ENCODE peak calls at places on chromosomes 13 and 19, in nine cellular contexts. One of them, this sample, is unnamed.

GRCh38 chr13:42649761-42650289 is 75.9 kb downstream of the TNFSF11 start:
- DNase-seq in thyroid gland: no peak
- DNase-seq in BJ: no peak
- DNase-seq in esophagus squamous epithelium: no peak
- DNase-seq in CD4-positive, alpha-beta memory T cell: no peak
- DNase-seq in CD4-positive, CD25-positive, alpha-beta regulatory T cell: no peak
- DNase-seq in astrocyte of the cerebellum: no peak
- DNase-seq in testis: no peak
- DNase-seq in mucosa of descending colon: no peak
- DNase-seq in this sample: peak; percentile 29

GRCh38 chr13:47256618-47257017 is 359.8 kb upstream of the HTR2A start:
- DNase-seq in thyroid gland: no peak
- DNase-seq in BJ: peak; percentile 32
- DNase-seq in esophagus squamous epithelium: no peak
- DNase-seq in CD4-positive, alpha-beta memory T cell: no peak
- DNase-seq in CD4-positive, CD25-positive, alpha-beta regulatory T cell: no peak
- DNase-seq in astrocyte of the cerebellum: no peak
- DNase-seq in testis: no peak
- DNase-seq in mucosa of descending colon: no peak
- DNase-seq in this sample: peak; percentile 23

GRCh38 chr13:114063545-114064515 is 68.6 kb downstream of the RASA3 start:
- DNase-seq in thyroid gland: peak; percentile 20
- DNase-seq in BJ: peak; percentile 87
- DNase-seq in esophagus squamous epithelium: no peak
- DNase-seq in CD4-positive, alpha-beta memory T cell: no peak
- DNase-seq in CD4-positive, CD25-positive, alpha-beta regulatory T cell: no peak
- DNase-seq in astrocyte of the cerebellum: no peak
- DNase-seq in testis: no peak
- DNase-seq in mucosa of descending colon: peak; percentile 84
- DNase-seq in this sample: peak; percentile 62

GRCh38 chr19:13913352-13913751 is 7.4 kb downstream of the CC2D1A start:
- DNase-seq in thyroid gland: no peak
- DNase-seq in BJ: no peak
- DNase-seq in esophagus squamous epithelium: no peak
- DNase-seq in CD4-positive, alpha-beta memory T cell: no peak
- DNase-seq in CD4-positive, CD25-positive, alpha-beta regulatory T cell: no peak
- DNase-seq in astrocyte of the cerebellum: no peak
- DNase-seq in testis: no peak
- DNase-seq in mucosa of descending colon: no peak
- DNase-seq in this sample: no peak

GRCh38 chr19:58229255-58229639 is 533 bp downstream of the ZNF544 start:
- DNase-seq in thyroid gland: peak; percentile 34
- DNase-seq in BJ: no peak
- DNase-seq in esophagus squamous epithelium: no peak
- DNase-seq in CD4-positive, alpha-beta memory T cell: peak; percentile 21
- DNase-seq in CD4-positive, CD25-positive, alpha-beta regulatory T cell: no peak
- DNase-seq in astrocyte of the cerebellum: no peak
- DNase-seq in testis: peak; percentile 34
- DNase-seq in mucosa of descending colon: no peak
- DNase-seq in this sample: peak; percentile 62

GRCh38 chr13:109172099-109172498 is 542.7 kb downstream of the MYO16 start:
- DNase-seq in thyroid gland: no peak
- DNase-seq in BJ: no peak
- DNase-seq in esophagus squamous epithelium: no peak
- DNase-seq in CD4-positive, alpha-beta memory T cell: no peak
- DNase-seq in CD4-positive, CD25-positive, alpha-beta regulatory T cell: no peak
- DNase-seq in astrocyte of the cerebellum: no peak
- DNase-seq in testis: no peak
- DNase-seq in mucosa of descending colon: no peak
- DNase-seq in this sample: no peak

GRCh38 chr19:6987850-6988249 is 33.4 kb downstream of the MBD3L2B start:
- DNase-seq in thyroid gland: no peak
- DNase-seq in BJ: no peak
- DNase-seq in esophagus squamous epithelium: no peak
- DNase-seq in CD4-positive, alpha-beta memory T cell: no peak
- DNase-seq in CD4-positive, CD25-positive, alpha-beta regulatory T cell: no peak
- DNase-seq in astrocyte of the cerebellum: no peak
- DNase-seq in testis: no peak
- DNase-seq in mucosa of descending colon: no peak
- DNase-seq in this sample: no peak

GRCh38 chr19:45676851-45677263 is 8.8 kb downstream of the GIPR start:
- DNase-seq in thyroid gland: peak; percentile 16
- DNase-seq in BJ: no peak
- DNase-seq in esophagus squamous epithelium: no peak
- DNase-seq in CD4-positive, alpha-beta memory T cell: peak; percentile 46
- DNase-seq in CD4-positive, CD25-positive, alpha-beta regulatory T cell: peak; percentile 55
- DNase-seq in astrocyte of the cerebellum: no peak
- DNase-seq in testis: no peak
- DNase-seq in mucosa of descending colon: peak; percentile 75
- DNase-seq in this sample: no peak

GRCh38 chr19:3721131-3721899 is 13.1 kb downstream of the TJP3 start:
- DNase-seq in thyroid gland: peak; percentile 98
- DNase-seq in BJ: no peak
- DNase-seq in esophagus squamous epithelium: no peak
- DNase-seq in CD4-positive, alpha-beta memory T cell: peak; percentile 88
- DNase-seq in CD4-positive, CD25-positive, alpha-beta regulatory T cell: peak; percentile 89
- DNase-seq in astrocyte of the cerebellum: peak; percentile 54
- DNase-seq in testis: peak; percentile 88
- DNase-seq in mucosa of descending colon: peak; percentile 97
- DNase-seq in this sample: peak; percentile 91

GRCh38 chr13:90416938-90417337 is 930.5 kb upstream of the MIR17HG start:
- DNase-seq in thyroid gland: no peak
- DNase-seq in BJ: no peak
- DNase-seq in esophagus squamous epithelium: no peak
- DNase-seq in CD4-positive, alpha-beta memory T cell: no peak
- DNase-seq in CD4-positive, CD25-positive, alpha-beta regulatory T cell: no peak
- DNase-seq in astrocyte of the cerebellum: no peak
- DNase-seq in testis: no peak
- DNase-seq in mucosa of descending colon: no peak
- DNase-seq in this sample: no peak

GRCh38 chr13:97222934-97223710 is 989 bp downstream of the MBNL2 start:
- DNase-seq in thyroid gland: no peak
- DNase-seq in BJ: no peak
- DNase-seq in esophagus squamous epithelium: no peak
- DNase-seq in CD4-positive, alpha-beta memory T cell: peak; percentile 15
- DNase-seq in CD4-positive, CD25-positive, alpha-beta regulatory T cell: peak; percentile 20
- DNase-seq in astrocyte of the cerebellum: no peak
- DNase-seq in testis: no peak
- DNase-seq in mucosa of descending colon: no peak
- DNase-seq in this sample: no peak

GRCh38 chr13:51585696-51586095 is 1.4 kb downstream of the WDFY2 start:
- DNase-seq in thyroid gland: no peak
- DNase-seq in BJ: no peak
- DNase-seq in esophagus squamous epithelium: no peak
- DNase-seq in CD4-positive, alpha-beta memory T cell: no peak
- DNase-seq in CD4-positive, CD25-positive, alpha-beta regulatory T cell: peak; percentile 7
- DNase-seq in astrocyte of the cerebellum: no peak
- DNase-seq in testis: no peak
- DNase-seq in mucosa of descending colon: no peak
- DNase-seq in this sample: peak; percentile 42

GRCh38 chr19:11194657-11195056 is 2.7 kb downstream of the KANK2 start:
- DNase-seq in thyroid gland: no peak
- DNase-seq in BJ: no peak
- DNase-seq in esophagus squamous epithelium: no peak
- DNase-seq in CD4-positive, alpha-beta memory T cell: no peak
- DNase-seq in CD4-positive, CD25-positive, alpha-beta regulatory T cell: no peak
- DNase-seq in astrocyte of the cerebellum: no peak
- DNase-seq in testis: no peak
- DNase-seq in mucosa of descending colon: no peak
- DNase-seq in this sample: peak; percentile 25

GRCh38 chr19:4759388-4760284 is 31.9 kb upstream of the FEM1A start:
- DNase-seq in thyroid gland: peak; percentile 88
- DNase-seq in BJ: peak; percentile 31
- DNase-seq in esophagus squamous epithelium: peak; percentile 20
- DNase-seq in CD4-positive, alpha-beta memory T cell: peak; percentile 49
- DNase-seq in CD4-positive, CD25-positive, alpha-beta regulatory T cell: peak; percentile 46
- DNase-seq in astrocyte of the cerebellum: peak; percentile 48
- DNase-seq in testis: peak; percentile 96
- DNase-seq in mucosa of descending colon: peak; percentile 94
- DNase-seq in this sample: peak; percentile 91
- H3K4me3 ChIP-seq in thyroid gland: no peak overlapping the region
- H3K4me3 ChIP-seq in BJ: peak overlapping the region; percentile 37
- H3K4me3 ChIP-seq in esophagus squamous epithelium: peak overlapping the region; percentile 34
- H3K4me3 ChIP-seq in CD4-positive, alpha-beta memory T cell: peak overlapping the region; percentile 28
- H3K4me3 ChIP-seq in CD4-positive, CD25-positive, alpha-beta regulatory T cell: peak overlapping the region; percentile 26
- H3K4me3 ChIP-seq in astrocyte of the cerebellum: peak overlapping the region; percentile 30
- H3K4me3 ChIP-seq in testis: peak overlapping the region; percentile 25
- H3K4me3 ChIP-seq in mucosa of descending colon: no peak overlapping the region
- H3K4me3 ChIP-seq in this sample: peak overlapping the region; percentile 42

DNA sequence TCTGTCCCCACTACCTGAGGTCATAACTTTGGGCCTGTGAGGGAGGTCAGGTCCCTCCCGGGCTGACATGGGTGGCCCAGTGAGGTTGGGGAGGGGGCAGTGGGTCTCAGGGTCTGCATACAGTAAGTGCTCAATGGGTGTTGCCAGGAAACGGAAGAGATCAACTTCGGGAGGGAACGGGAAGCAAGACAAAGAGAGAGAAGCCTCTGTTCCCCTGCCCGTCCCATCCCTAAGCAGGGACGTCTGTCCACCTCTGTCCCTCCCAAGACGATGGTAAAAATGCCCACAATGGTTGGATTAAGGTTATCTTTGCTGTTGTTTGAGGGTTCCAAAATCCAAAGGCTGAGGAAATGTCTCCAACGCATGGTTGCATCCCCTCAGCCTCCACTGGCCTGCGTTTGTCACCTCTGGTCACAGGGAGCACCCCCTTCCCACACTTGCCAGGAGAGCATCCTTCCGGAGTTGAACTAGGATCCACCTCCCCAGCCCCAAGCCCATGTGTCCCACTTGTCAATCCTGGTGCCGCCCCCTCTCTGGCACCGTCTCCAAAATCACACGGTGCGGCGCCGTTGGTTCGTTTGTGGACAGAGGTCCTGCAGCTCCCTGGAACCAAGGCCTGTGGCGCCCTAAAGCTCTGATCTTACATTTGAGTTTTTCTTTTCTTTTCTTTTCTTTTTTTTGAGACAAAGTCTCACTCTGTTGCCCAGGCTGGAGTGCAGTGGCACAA is 774 bp upstream of the HOMER3 start:
- DNase-seq in thyroid gland: peak; percentile 24
- DNase-seq in BJ: no peak
- DNase-seq in esophagus squamous epithelium: no peak
- DNase-seq in CD4-positive, alpha-beta memory T cell: no peak
- DNase-seq in CD4-positive, CD25-positive, alpha-beta regulatory T cell: no peak
- DNase-seq in astrocyte of the cerebellum: no peak
- DNase-seq in testis: no peak
- DNase-seq in mucosa of descending colon: no peak
- DNase-seq in this sample: peak; percentile 17
- H3K4me3 ChIP-seq in thyroid gland: no peak overlapping the region
- H3K4me3 ChIP-seq in BJ: peak overlapping the region; percentile 34
- H3K4me3 ChIP-seq in esophagus squamous epithelium: peak overlapping the region; percentile 58
- H3K4me3 ChIP-seq in CD4-positive, alpha-beta memory T cell: no peak overlapping the region
- H3K4me3 ChIP-seq in CD4-positive, CD25-positive, alpha-beta regulatory T cell: no peak overlapping the region
- H3K4me3 ChIP-seq in astrocyte of the cerebellum: peak overlapping the region; percentile 19
- H3K4me3 ChIP-seq in testis: no peak overlapping the region
- H3K4me3 ChIP-seq in mucosa of descending colon: no peak overlapping the region
- H3K4me3 ChIP-seq in this sample: peak overlapping the region; percentile 33

DNA sequence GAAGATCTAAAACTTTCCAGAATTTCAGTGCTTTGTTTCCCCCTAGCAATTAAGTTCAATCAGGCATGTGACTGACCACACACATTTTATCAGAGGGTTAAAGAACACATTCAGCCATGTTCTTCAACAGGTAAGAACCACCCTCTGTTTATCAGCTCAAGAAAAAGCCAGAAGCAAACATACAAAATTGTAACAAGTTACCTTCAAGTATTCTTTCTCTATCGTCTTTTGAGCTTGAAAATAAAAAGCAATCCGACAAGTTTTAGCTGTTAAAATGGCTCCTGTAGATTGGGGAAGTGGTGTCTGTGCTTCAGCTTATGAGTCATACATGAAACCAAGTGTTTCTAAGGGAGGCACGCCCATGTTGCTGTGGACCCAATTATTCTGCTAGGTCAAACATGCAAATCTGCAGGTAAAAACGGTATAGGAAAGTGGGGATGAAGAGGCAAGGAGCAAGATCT is at the start of gene ELF1:
- DNase-seq in thyroid gland: peak; percentile 66
- DNase-seq in BJ: no peak
- DNase-seq in esophagus squamous epithelium: peak; percentile 28
- DNase-seq in CD4-positive, alpha-beta memory T cell: peak; percentile 80
- DNase-seq in CD4-positive, CD25-positive, alpha-beta regulatory T cell: peak; percentile 80
- DNase-seq in astrocyte of the cerebellum: peak; percentile 9
- DNase-seq in testis: peak; percentile 39
- DNase-seq in mucosa of descending colon: no peak
- DNase-seq in this sample: peak; percentile 65
- H3K4me3 ChIP-seq in thyroid gland: peak within 1 kb of the TSS; percentile 25
- H3K4me3 ChIP-seq in BJ: no peak within 1 kb of the TSS
- H3K4me3 ChIP-seq in esophagus squamous epithelium: peak within 1 kb of the TSS; percentile 49
- H3K4me3 ChIP-seq in CD4-positive, alpha-beta memory T cell: peak within 1 kb of the TSS; percentile 65
- H3K4me3 ChIP-seq in CD4-positive, CD25-positive, alpha-beta regulatory T cell: peak within 1 kb of the TSS; percentile 99
- H3K4me3 ChIP-seq in astrocyte of the cerebellum: no peak within 1 kb of the TSS
- H3K4me3 ChIP-seq in testis: no peak within 1 kb of the TSS
- H3K4me3 ChIP-seq in mucosa of descending colon: peak within 1 kb of the TSS; percentile 23
- H3K4me3 ChIP-seq in this sample: no peak within 1 kb of the TSS

GRCh38 chr19:8827277-8827676 is 4.8 kb downstream of the ZNF558 start:
- DNase-seq in thyroid gland: no peak
- DNase-seq in BJ: no peak
- DNase-seq in esophagus squamous epithelium: no peak
- DNase-seq in CD4-positive, alpha-beta memory T cell: no peak
- DNase-seq in CD4-positive, CD25-positive, alpha-beta regulatory T cell: no peak
- DNase-seq in astrocyte of the cerebellum: no peak
- DNase-seq in testis: no peak
- DNase-seq in mucosa of descending colon: no peak
- DNase-seq in this sample: no peak

GRCh38 chr19:8832132-8833021 is at the start of the genes MBD3L1 and ZNF558:
- DNase-seq in thyroid gland: peak; percentile 98
- DNase-seq in BJ: peak; percentile 93
- DNase-seq in esophagus squamous epithelium: peak; percentile 93
- DNase-seq in CD4-positive, alpha-beta memory T cell: peak; percentile 100
- DNase-seq in CD4-positive, CD25-positive, alpha-beta regulatory T cell: peak; percentile 99
- DNase-seq in astrocyte of the cerebellum: peak; percentile 90
- DNase-seq in testis: peak; percentile 98
- DNase-seq in mucosa of descending colon: peak; percentile 99
- DNase-seq in this sample: peak; percentile 99

GRCh38 chr19:8831832-8832131 is 322 bp downstream of the ZNF558 start:
- DNase-seq in thyroid gland: no peak
- DNase-seq in BJ: peak; percentile 0
- DNase-seq in esophagus squamous epithelium: no peak
- DNase-seq in CD4-positive, alpha-beta memory T cell: no peak
- DNase-seq in CD4-positive, CD25-positive, alpha-beta regulatory T cell: no peak
- DNase-seq in astrocyte of the cerebellum: no peak
- DNase-seq in testis: no peak
- DNase-seq in mucosa of descending colon: no peak
- DNase-seq in this sample: no peak

GRCh38 chr19:8835446-8835845 is 3.3 kb downstream of the MBD3L1 start:
- DNase-seq in thyroid gland: no peak
- DNase-seq in BJ: no peak
- DNase-seq in esophagus squamous epithelium: no peak
- DNase-seq in CD4-positive, alpha-beta memory T cell: no peak
- DNase-seq in CD4-positive, CD25-positive, alpha-beta regulatory T cell: no peak
- DNase-seq in astrocyte of the cerebellum: no peak
- DNase-seq in testis: no peak
- DNase-seq in mucosa of descending colon: no peak
- DNase-seq in this sample: no peak

DNA sequence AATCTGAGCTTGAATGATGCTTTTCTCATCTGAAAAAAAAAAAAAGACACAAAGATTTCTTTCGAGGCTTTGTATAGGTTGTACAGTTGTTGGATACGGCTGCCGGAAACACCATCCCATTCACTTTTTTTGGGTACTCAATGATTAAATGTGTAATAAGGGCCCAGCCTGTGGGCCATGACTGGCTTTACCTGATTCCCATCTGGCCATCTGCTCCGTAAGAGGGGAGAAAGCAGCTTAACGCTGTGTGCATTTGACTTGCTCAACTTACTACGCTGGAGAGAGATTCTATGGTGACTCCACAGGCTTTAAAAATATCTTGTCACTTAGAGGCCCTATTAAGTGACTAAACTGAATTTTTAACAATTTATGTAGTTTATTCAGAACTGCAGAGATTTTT is 731 bp downstream of the ZNF558 start:
- DNase-seq in thyroid gland: no peak
- DNase-seq in BJ: peak; percentile 0
- DNase-seq in esophagus squamous epithelium: no peak
- DNase-seq in CD4-positive, alpha-beta memory T cell: no peak
- DNase-seq in CD4-positive, CD25-positive, alpha-beta regulatory T cell: no peak
- DNase-seq in astrocyte of the cerebellum: no peak
- DNase-seq in testis: no peak
- DNase-seq in mucosa of descending colon: no peak
- DNase-seq in this sample: peak; percentile 23
- H3K4me3 ChIP-seq in thyroid gland: peak overlapping the region; percentile 74
- H3K4me3 ChIP-seq in BJ: peak overlapping the region; percentile 60
- H3K4me3 ChIP-seq in esophagus squamous epithelium: peak overlapping the region; percentile 83
- H3K4me3 ChIP-seq in CD4-positive, alpha-beta memory T cell: peak overlapping the region; percentile 79
- H3K4me3 ChIP-seq in CD4-positive, CD25-positive, alpha-beta regulatory T cell: peak overlapping the region; percentile 78
- H3K4me3 ChIP-seq in astrocyte of the cerebellum: peak overlapping the region; percentile 79
- H3K4me3 ChIP-seq in testis: peak overlapping the region; percentile 89
- H3K4me3 ChIP-seq in mucosa of descending colon: peak overlapping the region; percentile 78
- H3K4me3 ChIP-seq in this sample: peak overlapping the region; percentile 85

This sample was measured in choroid plexus epithelial cell.